ENCODE peak calls at places on chromosomes 3 and 15, in four cellular contexts. K is HepG2, A is GM12878, J is K562. Q is an unnamed sample.

GRCh38 chr15:53625260-53625659 is 134.2 kb downstream of the WDR72 start:
- DNase-seq in K (no peak), A (no peak), J (no peak), Q (no peak)

GRCh38 chr15:69467636-69468035 is 15.0 kb downstream of the RPLP1 start:
- DNase-seq in K (no peak), A (no peak), J (no peak), Q (no peak)

GRCh38 chr15:75596703-75597345 is 17.7 kb upstream of the PTPN9 start:
- DNase-seq in K (no peak), A (no peak), J (no peak), Q (no peak)

GRCh38 chr3:157152930-157153329 is 7.0 kb downstream of the CCNL1 start:
- DNase-seq in K (no peak), A (no peak), J (no peak), Q (no peak)

GRCh38 chr3:20080956-20081554 is 40.8 kb downstream of the KAT2B start:
- DNase-seq in K (peak), A (peak), J (peak), Q (no peak)

GRCh38 chr3:173690542-173690941 is 293.0 kb downstream of the NLGN1 start:
- DNase-seq in K (no peak), A (no peak), J (no peak), Q (no peak)

GRCh38 chr3:113629941-113630340 is 66.5 kb downstream of the USF3 start:
- DNase-seq in K (no peak), A (no peak), J (no peak), Q (no peak)

GRCh38 chr3:66561374-66561773 is 60.6 kb upstream of the LRIG1 start:
- DNase-seq in K (no peak), A (no peak), J (no peak), Q (no peak)

GRCh38 chr3:194836676-194837075 is 151.0 kb downstream of the FAM43A start:
- DNase-seq in K (no peak), A (no peak), J (no peak), Q (no peak)

GRCh38 chr3:8767181-8767666 is 2.2 kb downstream of the OXTR start:
- DNase-seq in K (no peak), A (no peak), J (no peak), Q (no peak)

GRCh38 chr3:41600616-41601015 is 361.3 kb downstream of the ULK4 start:
- DNase-seq in K (no peak), A (no peak), J (no peak), Q (no peak)

DNA sequence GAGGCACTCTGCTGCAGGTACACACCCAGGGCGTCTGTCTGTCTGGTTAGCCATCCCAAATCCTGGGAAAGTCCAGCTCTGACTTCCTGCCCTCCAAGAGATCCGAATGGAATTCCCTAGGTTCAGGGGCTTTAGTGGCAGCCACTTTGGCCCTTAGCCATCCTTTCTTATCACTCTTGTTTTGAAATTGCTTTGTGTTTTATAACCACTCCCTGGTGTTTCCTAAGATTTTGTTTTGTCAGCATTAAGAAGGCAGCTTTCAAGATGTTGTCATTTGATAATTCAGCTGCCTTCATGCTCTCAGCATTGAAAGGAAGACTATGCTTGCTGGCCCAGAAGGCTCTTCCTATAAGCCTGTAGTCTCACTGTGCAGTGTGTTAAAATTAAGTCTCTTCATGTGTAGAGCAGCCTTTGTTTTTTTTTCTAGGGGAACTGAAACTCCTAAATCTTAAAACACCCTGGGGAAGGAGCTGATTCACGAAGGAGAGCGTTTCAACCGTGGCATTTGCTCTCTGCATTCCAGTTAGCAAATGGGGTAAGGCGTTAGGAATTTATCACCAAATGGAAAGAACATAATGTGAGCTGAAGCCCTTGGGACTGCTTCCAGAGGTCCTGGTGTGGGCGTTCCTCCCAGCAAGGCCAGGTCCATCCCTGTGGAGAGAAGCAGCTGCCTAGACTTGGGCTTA is 14.2 kb upstream of the CLEC3B start:
- DNase-seq in K (no peak), A (no peak), J (no peak), Q (no peak)
- TF ChIP-seq FOXM1 in K (no peak), A (no peak), J (no peak), Q (no peak)

GRCh38 chr3:70526966-70527515 is 214.6 kb upstream of the MDFIC2 start:
- DNase-seq in K (no peak), A (no peak), J (no peak), Q (no peak)
- TF ChIP-seq TARDBP in K (no peak), A (no peak), J (no peak), Q (no peak)

GRCh38 chr3:106208979-106209378 is 340.2 kb upstream of the CBLB start:
- DNase-seq in K (no peak), A (no peak), J (no peak), Q (no peak)
- TF ChIP-seq FOXM1 in K (no peak), A (no peak), J (no peak), Q (no peak)

GRCh38 chr3:152200476-152201422 is 68.0 kb upstream of the MBNL1 start:
- DNase-seq in K (no peak), A (no peak), J (no peak), Q (no peak)

GRCh38 chr3:152197937-152198336 is 70.8 kb upstream of the MBNL1 start:
- DNase-seq in K (no peak), A (no peak), J (no peak), Q (no peak)

GRCh38 chr3:152197451-152197850 is 71.3 kb upstream of the MBNL1 start:
- DNase-seq in K (no peak), A (no peak), J (no peak), Q (no peak)

GRCh38 chr3:152198655-152199054 is 70.1 kb upstream of the MBNL1 start:
- DNase-seq in K (no peak), A (no peak), J (no peak), Q (no peak)

GRCh38 chr3:152199069-152199838 is 69.5 kb upstream of the MBNL1 start:
- DNase-seq in K (no peak), A (no peak), J (no peak), Q (no peak)
- TF ChIP-seq TARDBP in K (no peak), A (no peak), J (no peak), Q (no peak)

GRCh38 chr3:5348229-5348628 is 160.7 kb downstream of the EDEM1 start:
- DNase-seq in K (no peak), A (no peak), J (no peak), Q (no peak)

GRCh38 chr3:5349343-5349742 is 161.8 kb downstream of the EDEM1 start:
- DNase-seq in K (no peak), A (no peak), J (peak), Q (no peak)

GRCh38 chr3:5341610-5342009 is 154.1 kb downstream of the EDEM1 start:
- DNase-seq in K (no peak), A (no peak), J (no peak), Q (no peak)

GRCh38 chr3:5344707-5345106 is 157.2 kb downstream of the EDEM1 start:
- DNase-seq in K (no peak), A (no peak), J (no peak), Q (no peak)

DNA sequence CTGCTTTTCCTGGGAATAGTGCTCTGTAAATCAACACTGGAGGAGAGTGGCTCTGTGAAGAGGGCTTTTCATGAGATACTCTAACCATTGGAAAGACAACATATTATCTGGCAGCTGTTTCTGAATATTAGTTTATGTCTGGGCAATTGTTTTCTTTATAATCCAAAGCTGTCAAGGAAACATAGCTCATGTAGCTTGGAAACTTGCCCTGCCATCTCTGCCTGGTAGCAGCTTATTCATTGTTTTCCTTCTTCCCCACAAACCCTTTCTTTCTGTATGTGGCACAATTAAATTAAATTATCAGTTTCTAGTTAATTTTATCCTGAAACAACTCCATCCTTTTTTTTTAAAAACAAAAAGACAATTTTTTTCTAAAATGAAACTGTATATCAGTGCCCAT is 160.0 kb downstream of the EDEM1 start:
- DNase-seq in K (no peak), A (no peak), J (no peak), Q (no peak)
- TF ChIP-seq FOXM1 in K (no peak), A (no peak), J (no peak), Q (no peak)

GRCh38 chr3:119322523-119323400 is 28.6 kb downstream of the ARHGAP31 start:
- DNase-seq in K (peak), A (peak), J (peak), Q (peak)
- TF ChIP-seq TARDBP in K (no peak), A (peak), J (no peak), Q (no peak)

DNA sequence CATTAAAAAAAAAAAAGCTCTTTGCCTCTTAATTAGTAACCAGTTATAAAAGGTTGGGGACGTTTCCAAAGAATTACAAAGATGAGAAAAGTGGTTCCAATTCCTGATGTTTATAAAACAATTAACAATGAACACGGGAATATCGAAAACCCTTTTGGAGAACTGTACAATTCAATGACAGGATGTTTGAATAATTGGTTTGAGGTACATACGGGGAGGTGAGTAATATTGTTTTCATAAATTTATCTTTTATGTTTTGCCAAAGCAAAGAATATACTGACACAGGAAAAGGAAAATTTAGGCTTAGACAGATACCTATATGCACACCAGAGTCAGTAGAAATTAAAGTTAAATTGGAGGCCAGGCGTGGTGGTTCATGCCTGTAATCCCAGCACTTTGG is 94.6 kb upstream of the LMOD3 start:
- DNase-seq in K (no peak), A (no peak), J (no peak), Q (no peak)
- TF ChIP-seq FOXM1 in K (no peak), A (no peak), J (no peak), Q (no peak)

DNA sequence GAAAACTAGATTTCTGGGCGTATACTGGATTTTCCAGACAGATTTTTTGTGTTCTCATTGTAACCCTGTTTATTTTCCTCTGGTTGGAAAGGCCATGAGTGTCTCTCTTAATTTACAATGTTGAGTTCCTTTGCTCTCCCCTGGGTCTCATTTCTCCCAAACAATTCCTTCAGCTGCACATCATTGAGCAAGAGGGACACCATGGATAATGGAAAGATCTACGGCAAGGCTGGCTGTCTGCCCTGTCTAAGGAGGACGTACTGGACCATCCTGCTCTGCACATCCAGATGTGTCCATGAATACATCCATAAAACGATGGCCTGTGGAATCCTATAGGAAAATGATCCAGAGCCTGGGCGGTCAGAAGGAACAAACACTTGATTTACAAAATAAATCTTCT is 258.1 kb upstream of the MCTP2 start:
- DNase-seq in K (no peak), A (no peak), J (no peak), Q (no peak)
- TF ChIP-seq TARDBP in K (no peak), A (no peak), J (no peak), Q (no peak)

GRCh38 chr3:183381179-183381578 is 47.2 kb downstream of the MCF2L2 start:
- DNase-seq in K (no peak), A (no peak), J (peak), Q (no peak)

GRCh38 chr3:183378951-183379350 is 49.5 kb downstream of the MCF2L2 start:
- DNase-seq in K (peak), A (no peak), J (no peak), Q (no peak)

GRCh38 chr3:183378545-183378944 is 49.9 kb downstream of the MCF2L2 start:
- DNase-seq in K (no peak), A (no peak), J (no peak), Q (no peak)

GRCh38 chr3:183378008-183378407 is 50.4 kb downstream of the MCF2L2 start:
- DNase-seq in K (no peak), A (no peak), J (no peak), Q (no peak)

DNA sequence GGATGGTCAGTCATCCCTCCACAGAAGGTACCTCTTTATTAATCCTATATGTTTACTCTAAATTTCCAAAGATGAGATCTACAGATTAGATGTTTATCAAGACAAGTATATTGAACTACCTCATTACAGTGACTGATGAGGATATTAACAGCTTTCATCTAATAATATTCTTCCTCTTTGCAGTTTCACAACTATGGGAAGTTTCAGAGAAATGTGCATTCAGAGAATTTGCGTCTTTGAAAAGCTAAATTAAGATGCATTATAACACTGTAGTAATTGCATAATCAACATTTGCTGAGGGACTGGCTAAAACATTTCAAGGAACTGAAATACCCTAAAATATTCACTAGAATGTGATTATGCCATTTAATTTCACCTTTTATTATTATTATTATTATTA is 46.7 kb downstream of the MCF2L2 start:
- DNase-seq in K (no peak), A (no peak), J (no peak), Q (no peak)
- TF ChIP-seq FOXM1 in K (no peak), A (no peak), J (no peak), Q (no peak)

Q was measured in HEK293T.